ENCODE peak calls at places on chromosomes 4 and X, in six cellular contexts. L, V, T, U, S and W are unnamed samples.

GRCh38 chr4:107991945-107992625 is 2.4 kb downstream of the HADH start:
- DNase-seq in V (no peak), U (no peak), T (no peak), S (no peak), L (no peak), W (no peak)

GRCh38 chrX:28472926-28473325 is 114.3 kb upstream of the IL1RAPL1 start:
- DNase-seq in L (no peak), U (no peak), S (no peak), V (no peak), T (no peak), W (no peak)

GRCh38 chrX:116873678-116874077 is 410.9 kb upstream of the CT83 start:
- DNase-seq in U (no peak), V (peak; percentile 42), T (no peak), S (no peak), L (peak; percentile 10), W (no peak)

GRCh38 chrX:54447461-54447860 is 7.3 kb downstream of the TSR2 start:
- DNase-seq in U (no peak), S (peak; percentile 6), L (peak; percentile 30), T (no peak), V (peak; percentile 20), W (no peak)

GRCh38 chr4:128322986-128323385 is 35.4 kb upstream of the PGRMC2 start:
- DNase-seq in T (no peak), V (peak; percentile 86), U (no peak), L (peak; percentile 75), S (peak; percentile 73), W (no peak)

GRCh38 chr4:2288051-2288541 is 26.2 kb upstream of the MXD4 start:
- DNase-seq in L (no peak), S (no peak), U (no peak), V (no peak), T (no peak), W (no peak)

GRCh38 chr4:86400216-86400615 is 40.4 kb upstream of the MAPK10 start:
- DNase-seq in V (no peak), U (no peak), S (no peak), L (no peak), T (no peak), W (no peak)

GRCh38 chr4:187887886-187888285 is 107.7 kb upstream of the ZFP42 start:
- DNase-seq in U (no peak), S (no peak), V (no peak), T (no peak), L (no peak), W (no peak)

GRCh38 chr4:129682586-129682985 is 586.6 kb downstream of the C4orf33 start:
- DNase-seq in S (no peak), V (no peak), L (no peak), T (no peak), U (no peak), W (no peak)

GRCh38 chr4:103400405-103400804 is 202.3 kb upstream of the CENPE start:
- DNase-seq in U (no peak), V (peak; percentile 25), L (no peak), T (no peak), S (no peak), W (no peak)

GRCh38 chr4:83686166-83686565 is 150.3 kb downstream of the GPAT3 start:
- DNase-seq in U (no peak), V (peak; percentile 84), L (no peak), T (no peak), S (no peak), W (no peak)

GRCh38 chr4:98745372-98745771 is 87.0 kb upstream of the TSPAN5 start:
- DNase-seq in L (peak; percentile 30), U (no peak), V (peak; percentile 28), T (no peak), S (peak; percentile 42), W (no peak)
- TF ChIP-seq CTCF in L (peak; percentile 35), U (no peak), V (peak; percentile 48), T (no peak), S (peak; percentile 8), W (peak; percentile 26)

GRCh38 chrX:51891821-51892551 is 1.4 kb upstream of the MAGED1 start:
- DNase-seq in L (no peak), T (no peak), S (no peak), V (no peak), U (no peak), W (no peak)

GRCh38 chrX:51893931-51894696 is 691 bp downstream of the MAGED1 start:
- DNase-seq in T (no peak), L (peak; percentile 7), S (peak; percentile 12), U (no peak), V (peak; percentile 25), W (peak; percentile 4)

GRCh38 chrX:51892921-51893745 is at the start of gene MAGED1:
- DNase-seq in S (peak; percentile 93), V (peak; percentile 94), T (peak; percentile 77), L (peak; percentile 96), U (peak; percentile 39), W (peak; percentile 63)

GRCh38 chrX:51896626-51897025 is 3.2 kb downstream of the MAGED1 start:
- DNase-seq in V (no peak), T (no peak), L (no peak), S (no peak), U (no peak), W (no peak)

DNA sequence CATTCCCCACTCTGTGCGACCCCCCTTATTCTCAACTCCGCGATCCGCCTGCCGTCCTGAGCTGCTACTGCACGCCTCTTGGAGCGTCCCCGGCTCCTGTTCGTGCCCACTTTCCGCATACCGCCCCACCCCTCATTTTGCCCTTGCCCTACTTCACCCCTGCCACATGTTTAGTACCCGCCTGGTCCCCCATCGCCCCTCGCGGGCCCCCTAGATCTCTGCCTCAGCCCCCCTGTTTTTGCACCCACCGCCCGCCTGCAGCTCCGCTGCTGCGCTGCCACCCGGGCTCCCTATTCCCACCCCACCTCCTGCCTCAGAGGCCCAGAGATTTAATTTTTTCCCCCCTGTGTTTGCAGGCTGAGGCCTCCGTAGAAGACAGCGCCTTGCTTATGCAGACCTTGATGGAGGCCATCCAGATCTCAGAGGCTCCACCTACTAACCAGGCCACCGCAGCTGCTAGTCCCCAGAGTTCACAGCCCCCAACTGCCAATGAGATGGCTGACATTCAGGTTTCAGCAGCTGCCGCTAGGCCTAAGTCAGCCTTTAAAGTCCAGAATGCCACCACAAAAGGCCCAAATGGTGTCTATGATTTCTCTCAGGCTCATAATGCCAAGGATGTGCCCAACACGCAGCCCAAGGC is 1.4 kb downstream of the MAGED1 start:
- DNase-seq in U (no peak), V (no peak), S (no peak), T (no peak), L (no peak), W (peak; percentile 31)
- TF ChIP-seq CTCF in U (peak; percentile 10), V (no peak), S (no peak), T (no peak), L (no peak), W (no peak)

DNA sequence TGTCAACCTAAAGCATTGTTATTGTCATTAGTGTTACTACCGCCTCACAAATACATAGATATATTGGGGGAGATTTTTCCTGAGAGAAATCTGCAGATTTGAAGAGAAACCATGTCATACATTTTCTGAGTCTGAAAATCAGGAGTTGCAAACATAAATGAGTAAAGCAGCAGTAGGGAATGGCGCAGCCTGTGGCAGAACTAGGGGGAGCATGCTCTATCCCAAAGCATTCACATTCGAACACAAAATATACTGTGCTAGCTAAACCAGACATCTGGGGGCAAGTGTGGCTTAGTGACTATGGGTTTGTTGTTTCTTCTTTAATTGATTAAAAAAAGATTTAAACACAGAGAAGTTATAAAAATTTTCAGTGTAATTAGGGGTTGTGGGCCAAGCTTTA is 83.2 kb downstream of the CPE start:
- DNase-seq in S (no peak), L (no peak), U (no peak), T (no peak), V (no peak), W (no peak)
- TF ChIP-seq CTCF in S (no peak), L (no peak), U (no peak), T (no peak), V (no peak), W (no peak)

DNA sequence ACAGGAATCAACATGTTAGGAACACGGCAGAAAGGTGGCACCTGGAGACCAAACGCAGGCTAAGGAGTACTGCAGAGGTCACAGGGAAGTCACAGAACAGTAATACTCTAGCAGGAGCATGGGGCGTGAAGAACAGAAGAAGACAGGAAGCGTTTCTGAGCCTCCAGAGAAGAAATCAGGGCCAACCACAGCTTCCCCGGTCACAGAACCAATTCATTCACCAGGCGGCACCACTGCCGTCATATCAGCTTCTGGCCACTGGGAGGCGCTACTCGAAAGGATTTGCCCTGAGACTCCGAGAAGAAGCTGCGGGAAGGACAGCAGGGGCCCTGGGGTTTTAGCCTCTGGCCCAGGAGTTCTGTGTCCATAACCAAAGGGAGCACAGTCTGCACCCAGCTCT is 78.0 kb upstream of the DRD5 start:
- DNase-seq in V (peak; percentile 57), U (peak; percentile 54), T (peak; percentile 70), L (peak; percentile 64), S (peak; percentile 63), W (peak; percentile 72)
- TF ChIP-seq CTCF in V (peak; percentile 54), U (peak; percentile 58), T (peak; percentile 66), L (peak; percentile 48), S (peak; percentile 32), W (peak; percentile 80)

DNA sequence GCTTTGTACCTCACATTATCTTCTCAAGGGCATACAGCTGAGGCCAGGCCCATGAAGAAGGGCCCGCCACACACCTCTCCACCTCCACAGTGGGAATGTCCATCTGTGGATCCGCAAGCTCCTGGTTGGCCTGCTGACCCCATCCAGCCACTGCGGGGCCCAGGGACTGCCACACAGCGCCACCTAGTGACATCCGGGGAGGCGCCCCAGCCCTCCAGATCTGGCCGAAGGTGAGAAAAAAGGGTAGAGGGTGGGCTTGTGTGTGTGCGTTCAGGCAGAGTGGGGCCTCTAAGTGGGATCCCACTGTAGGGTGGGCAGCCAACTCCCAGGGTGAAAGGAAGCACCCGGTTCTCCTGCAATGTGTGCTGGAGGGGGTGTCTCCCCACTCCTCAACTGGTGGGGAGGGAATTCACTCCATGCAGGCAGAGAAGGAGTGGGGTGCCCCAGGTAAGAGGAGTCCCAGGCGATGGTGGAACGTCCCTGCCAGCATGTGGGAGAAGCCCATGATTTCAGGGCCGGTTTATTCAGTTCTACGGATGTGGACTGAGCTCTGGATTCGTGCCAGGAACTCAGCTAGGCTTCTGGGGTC is 117.3 kb downstream of the ENPP6 start:
- DNase-seq in L (peak; percentile 14), U (no peak), T (peak; percentile 53), V (peak; percentile 35), S (no peak), W (peak; percentile 80)
- TF ChIP-seq CTCF in L (peak; percentile 38), U (no peak), T (peak; percentile 49), V (peak; percentile 85), S (no peak), W (peak; percentile 94)